ENCODE peak calls at places on chromosomes 7 and 10, in five cellular contexts. One of them, this sample, is unnamed.

GRCh38 chr10:60827791-60828488 is 49.7 kb downstream of the CDK1 start:
- DNase-seq in BE2C: no peak
- DNase-seq in tibial artery: no peak
- DNase-seq in sigmoid colon: no peak
- DNase-seq in right lobe of liver: no peak
- DNase-seq in this sample: no peak

GRCh38 chr10:6058677-6059475 is 3.3 kb downstream of the IL2RA start:
- DNase-seq in BE2C: no peak
- DNase-seq in tibial artery: no peak
- DNase-seq in sigmoid colon: no peak
- DNase-seq in right lobe of liver: no peak
- DNase-seq in this sample: no peak

GRCh38 chr10:90447836-90448235 is 410.0 kb downstream of the HTR7 start:
- DNase-seq in BE2C: no peak
- DNase-seq in tibial artery: no peak
- DNase-seq in sigmoid colon: no peak
- DNase-seq in right lobe of liver: no peak
- DNase-seq in this sample: no peak

GRCh38 chr10:8269976-8270375 is 215.5 kb downstream of the GATA3 start:
- DNase-seq in BE2C: no peak
- DNase-seq in tibial artery: no peak
- DNase-seq in sigmoid colon: no peak
- DNase-seq in right lobe of liver: no peak
- DNase-seq in this sample: no peak

GRCh38 chr7:126488043-126488442 is 764.7 kb downstream of the GRM8 start:
- DNase-seq in BE2C: no peak
- DNase-seq in tibial artery: no peak
- DNase-seq in sigmoid colon: no peak
- DNase-seq in right lobe of liver: no peak
- DNase-seq in this sample: no peak

GRCh38 chr10:69856601-69857166 is 55.0 kb downstream of the COL13A1 start:
- DNase-seq in BE2C: no peak
- DNase-seq in tibial artery: no peak
- DNase-seq in sigmoid colon: no peak
- DNase-seq in right lobe of liver: no peak
- DNase-seq in this sample: no peak

GRCh38 chr7:82406937-82407336 is 36.6 kb downstream of the CACNA2D1 start:
- DNase-seq in BE2C: no peak
- DNase-seq in tibial artery: no peak
- DNase-seq in sigmoid colon: no peak
- DNase-seq in right lobe of liver: no peak
- DNase-seq in this sample: peak; percentile 14

GRCh38 chr10:6382081-6382480 is 179.3 kb downstream of the PFKFB3 start:
- DNase-seq in BE2C: no peak
- DNase-seq in tibial artery: no peak
- DNase-seq in sigmoid colon: peak; percentile 77
- DNase-seq in right lobe of liver: no peak
- DNase-seq in this sample: peak; percentile 38

GRCh38 chr7:30074422-30075030 is 46.3 kb downstream of the PLEKHA8 start:
- DNase-seq in BE2C: no peak
- DNase-seq in tibial artery: no peak
- DNase-seq in sigmoid colon: no peak
- DNase-seq in right lobe of liver: no peak
- DNase-seq in this sample: no peak

GRCh38 chr7:46218461-46219202 is 297.6 kb upstream of the IGFBP3 start:
- DNase-seq in BE2C: no peak
- DNase-seq in tibial artery: no peak
- DNase-seq in sigmoid colon: no peak
- DNase-seq in right lobe of liver: no peak
- DNase-seq in this sample: no peak

GRCh38 chr10:24394479-24395190 is 185.7 kb downstream of the KIAA1217 start:
- DNase-seq in BE2C: no peak
- DNase-seq in tibial artery: no peak
- DNase-seq in sigmoid colon: no peak
- DNase-seq in right lobe of liver: no peak
- DNase-seq in this sample: no peak

GRCh38 chr7:149854611-149855367 is 16.6 kb downstream of the ZNF862 start:
- DNase-seq in BE2C: peak; percentile 74
- DNase-seq in tibial artery: no peak
- DNase-seq in sigmoid colon: peak; percentile 86
- DNase-seq in right lobe of liver: peak; percentile 90
- DNase-seq in this sample: peak; percentile 69

GRCh38 chr7:106119719-106120118 is 7.6 kb upstream of the SYPL1 start:
- DNase-seq in BE2C: no peak
- DNase-seq in tibial artery: no peak
- DNase-seq in sigmoid colon: no peak
- DNase-seq in right lobe of liver: no peak
- DNase-seq in this sample: no peak

GRCh38 chr7:139699640-139700504 is 77.9 kb downstream of the HIPK2 start:
- DNase-seq in BE2C: no peak
- DNase-seq in tibial artery: peak; percentile 62
- DNase-seq in sigmoid colon: no peak
- DNase-seq in right lobe of liver: no peak
- DNase-seq in this sample: no peak

GRCh38 chr7:47252706-47253105 is 329.2 kb downstream of the TNS3 start:
- DNase-seq in BE2C: no peak
- DNase-seq in tibial artery: no peak
- DNase-seq in sigmoid colon: no peak
- DNase-seq in right lobe of liver: no peak
- DNase-seq in this sample: no peak

GRCh38 chr10:119263966-119264621 is 56.7 kb downstream of the GRK5 start:
- DNase-seq in BE2C: no peak
- DNase-seq in tibial artery: peak; percentile 5
- DNase-seq in sigmoid colon: no peak
- DNase-seq in right lobe of liver: no peak
- DNase-seq in this sample: no peak

GRCh38 chr10:43968076-43968475 is 319.4 kb upstream of the ZNF32 start:
- DNase-seq in BE2C: no peak
- DNase-seq in tibial artery: no peak
- DNase-seq in sigmoid colon: no peak
- DNase-seq in right lobe of liver: no peak
- DNase-seq in this sample: no peak

GRCh38 chr7:34385385-34385784 is 272.6 kb upstream of the NPSR1 start:
- DNase-seq in BE2C: no peak
- DNase-seq in tibial artery: no peak
- DNase-seq in sigmoid colon: no peak
- DNase-seq in right lobe of liver: no peak
- DNase-seq in this sample: no peak

DNA sequence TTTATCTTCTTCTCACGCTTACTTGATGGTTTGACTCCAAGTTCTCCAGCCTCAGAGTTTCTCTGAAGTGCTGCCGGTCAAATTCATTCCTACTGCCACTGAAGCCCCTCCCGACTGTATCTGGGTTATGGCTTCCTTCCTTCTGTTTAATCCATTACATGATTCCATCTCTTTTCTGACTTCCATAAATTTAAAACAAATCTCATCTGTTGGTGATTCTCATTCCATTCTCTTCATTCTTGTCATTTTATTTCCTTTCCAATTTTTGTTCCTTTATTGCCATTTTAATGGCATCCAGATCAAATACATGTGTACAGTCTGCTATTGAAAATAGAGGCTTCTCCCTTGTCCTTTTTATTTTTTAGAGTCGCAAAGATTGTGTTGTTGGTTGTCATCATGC is 25.4 kb upstream of the HIBADH start:
- DNase-seq in BE2C: no peak
- DNase-seq in tibial artery: no peak
- DNase-seq in sigmoid colon: no peak
- DNase-seq in right lobe of liver: no peak
- DNase-seq in this sample: no peak
- H3K36me3 ChIP-seq in BE2C: no peaks in the 10 kb centered on the region
- H3K36me3 ChIP-seq in tibial artery: no peaks in the 10 kb centered on the region
- H3K36me3 ChIP-seq in sigmoid colon: no peaks in the 10 kb centered on the region
- H3K36me3 ChIP-seq in right lobe of liver: no peaks in the 10 kb centered on the region
- H3K36me3 ChIP-seq in this sample: no peaks in the 10 kb centered on the region

GRCh38 chr10:33331020-33331557 is 3.4 kb downstream of the NRP1 start:
- DNase-seq in BE2C: peak; percentile 15
- DNase-seq in tibial artery: no peak
- DNase-seq in sigmoid colon: no peak
- DNase-seq in right lobe of liver: no peak
- DNase-seq in this sample: no peak

GRCh38 chr10:33332183-33333031 is 2.1 kb downstream of the NRP1 start:
- DNase-seq in BE2C: peak; percentile 32
- DNase-seq in tibial artery: no peak
- DNase-seq in sigmoid colon: no peak
- DNase-seq in right lobe of liver: no peak
- DNase-seq in this sample: no peak

GRCh38 chr10:33328253-33328652 is 6.2 kb downstream of the NRP1 start:
- DNase-seq in BE2C: no peak
- DNase-seq in tibial artery: no peak
- DNase-seq in sigmoid colon: no peak
- DNase-seq in right lobe of liver: no peak
- DNase-seq in this sample: no peak

GRCh38 chr10:33329178-33329577 is 5.3 kb downstream of the NRP1 start:
- DNase-seq in BE2C: no peak
- DNase-seq in tibial artery: no peak
- DNase-seq in sigmoid colon: no peak
- DNase-seq in right lobe of liver: no peak
- DNase-seq in this sample: no peak

GRCh38 chr10:33330543-33331019 is 3.9 kb downstream of the NRP1 start:
- DNase-seq in BE2C: peak; percentile 86
- DNase-seq in tibial artery: peak; percentile 91
- DNase-seq in sigmoid colon: peak; percentile 91
- DNase-seq in right lobe of liver: peak; percentile 78
- DNase-seq in this sample: peak; percentile 89
- H3K4me3 ChIP-seq in BE2C: peak overlapping the region; percentile 90
- H3K4me3 ChIP-seq in tibial artery: peak overlapping the region; percentile 93
- H3K4me3 ChIP-seq in sigmoid colon: no peak overlapping the region
- H3K4me3 ChIP-seq in right lobe of liver: peak overlapping the region; percentile 80
- H3K4me3 ChIP-seq in this sample: no peak overlapping the region

GRCh38 chr7:96093435-96093834 is 228.5 kb downstream of the SLC25A13 start:
- DNase-seq in BE2C: no peak
- DNase-seq in tibial artery: no peak
- DNase-seq in sigmoid colon: no peak
- DNase-seq in right lobe of liver: no peak
- DNase-seq in this sample: no peak

DNA sequence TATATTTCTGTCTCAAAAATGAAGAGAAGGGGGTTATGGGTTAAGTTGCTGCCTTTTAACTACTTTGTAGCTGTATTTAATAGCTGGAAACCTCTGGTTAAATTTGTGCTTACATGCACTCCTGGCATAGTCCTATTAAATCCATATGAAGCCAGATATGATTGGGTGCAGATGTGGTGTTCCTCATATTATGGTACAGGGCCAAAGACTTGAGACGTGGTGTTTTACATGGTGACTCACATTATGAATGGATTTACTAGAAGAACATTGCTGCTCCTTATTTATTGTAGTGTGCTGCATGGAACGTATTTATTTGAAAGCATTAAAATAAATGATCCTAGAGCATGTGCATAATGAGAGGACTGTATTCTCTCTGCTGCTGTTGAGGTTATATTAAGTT is 224.1 kb downstream of the SLC25A13 start:
- DNase-seq in BE2C: no peak
- DNase-seq in tibial artery: no peak
- DNase-seq in sigmoid colon: no peak
- DNase-seq in right lobe of liver: no peak
- DNase-seq in this sample: no peak
- H3K27me3 ChIP-seq in BE2C: no peaks in the 10 kb centered on the region
- H3K27me3 ChIP-seq in tibial artery: no peaks in the 10 kb centered on the region
- H3K27me3 ChIP-seq in sigmoid colon: no peaks in the 10 kb centered on the region
- H3K27me3 ChIP-seq in right lobe of liver: no peaks in the 10 kb centered on the region
- H3K27me3 ChIP-seq in this sample: no peaks in the 10 kb centered on the region

DNA sequence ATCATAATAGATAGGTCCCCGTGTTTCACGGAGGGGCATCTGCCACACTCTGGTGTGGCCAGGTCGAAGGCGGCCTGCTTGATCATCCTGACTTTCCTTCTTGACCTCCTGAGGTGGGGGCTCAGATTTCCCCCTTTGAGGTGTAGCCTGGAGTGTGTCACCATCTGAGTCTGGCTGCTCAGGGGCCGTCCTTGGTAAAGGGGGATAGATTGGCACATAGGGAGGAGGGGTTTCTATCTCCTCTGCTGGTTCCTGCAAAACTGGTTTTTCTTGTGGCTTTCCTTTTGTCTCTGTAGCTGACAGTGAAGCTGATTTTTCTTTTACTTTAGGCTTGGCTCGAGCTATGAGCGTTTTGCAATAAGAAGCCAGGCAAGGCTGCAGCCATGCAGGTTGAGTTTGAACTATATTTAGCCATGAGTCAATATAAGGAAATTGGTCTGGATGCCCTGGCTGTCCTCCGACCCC is 7.1 kb upstream of the ZNF117 start:
- DNase-seq in BE2C: no peak
- DNase-seq in tibial artery: no peak
- DNase-seq in sigmoid colon: peak; percentile 73
- DNase-seq in right lobe of liver: no peak
- DNase-seq in this sample: no peak
- H3K36me3 ChIP-seq in BE2C: no peaks in the 10 kb centered on the region
- H3K36me3 ChIP-seq in tibial artery: peaks cover 18% of the 10 kb centered on the region
- H3K36me3 ChIP-seq in sigmoid colon: no peaks in the 10 kb centered on the region
- H3K36me3 ChIP-seq in right lobe of liver: no peaks in the 10 kb centered on the region
- H3K36me3 ChIP-seq in this sample: peaks cover 36% of the 10 kb centered on the region

DNA sequence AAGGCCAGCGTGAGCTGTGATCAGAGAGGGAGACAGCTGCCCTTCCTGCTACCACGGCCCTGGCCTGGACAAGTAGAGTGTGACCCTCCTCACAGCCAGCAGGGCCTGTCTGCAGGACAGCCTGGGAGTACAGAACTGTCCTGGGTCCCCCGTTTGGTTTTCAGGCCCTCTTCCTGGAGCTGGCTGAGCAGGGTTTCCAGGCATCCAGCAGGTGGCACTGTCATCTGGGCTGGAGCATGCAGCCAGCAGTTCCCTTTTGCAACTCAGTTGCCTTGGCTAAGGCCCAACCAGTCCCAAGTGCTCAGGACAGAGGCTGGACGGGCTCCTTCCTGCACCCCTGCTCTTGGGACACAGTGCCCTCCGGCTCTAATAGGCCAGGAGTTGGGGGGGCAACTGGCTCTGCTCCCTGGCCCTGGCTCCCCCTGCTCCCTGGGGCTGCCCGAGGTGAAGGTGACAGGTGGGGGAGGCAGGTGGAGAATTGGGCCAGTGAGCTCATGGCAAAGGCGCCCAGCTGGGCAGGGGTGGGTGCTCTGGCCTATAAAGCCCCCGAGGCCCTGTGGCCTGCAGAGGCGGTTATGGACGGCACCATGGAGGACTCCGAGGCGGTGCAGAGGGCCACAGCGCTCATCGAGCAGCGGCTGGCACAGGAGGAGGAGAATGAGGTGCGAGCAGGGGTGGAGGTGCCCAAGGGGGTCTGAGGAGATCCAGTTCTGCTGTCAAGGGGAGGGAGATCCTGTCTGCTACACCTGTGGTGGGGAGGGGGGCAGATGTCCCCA is at the start of gene ANKRD2:
- DNase-seq in BE2C: peak; percentile 80
- DNase-seq in tibial artery: peak; percentile 89
- DNase-seq in sigmoid colon: peak; percentile 89
- DNase-seq in right lobe of liver: peak; percentile 89
- DNase-seq in this sample: peak; percentile 82
- H3K4me3 ChIP-seq in BE2C: no peak within 1 kb of the TSS
- H3K4me3 ChIP-seq in tibial artery: no peak within 1 kb of the TSS
- H3K4me3 ChIP-seq in sigmoid colon: no peak within 1 kb of the TSS
- H3K4me3 ChIP-seq in right lobe of liver: no peak within 1 kb of the TSS
- H3K4me3 ChIP-seq in this sample: no peak within 1 kb of the TSS